ENCODE peak calls at places on chromosomes 4 and X, in ten cellular contexts. N is activated CD4-positive, alpha-beta T cell treated with anti-CD3 and anti-CD28 coated beads for 1 hour; X is activated CD8-positive, alpha-beta memory T cell treated with anti-CD3 and anti-CD28 coated beads for 24 hours; I is stimulated activated CD8-positive, alpha-beta memory T cell treated with anti-CD3 and anti-CD28 coated beads, Interleukin-15, amount 100 ng/mL, for 4 hours; Y is heart right ventricle; O is NCI-H2081; F is GM23338; A is NCI-H2029; G is germinal center; B is breast epithelium. T is an unnamed sample.

GRCh38 chrX:48045410-48046311 is 25.8 kb downstream of the ZNF630 start:
- DNase-seq in N (no peak), O (no peak), I (no peak), F (no peak), G (no peak), X (no peak), B (no peak), A (no peak), Y (peak), T (peak)

GRCh38 chrX:55007633-55008032 is 7.5 kb downstream of the APEX2 start:
- DNase-seq in N (no peak), G (no peak), X (no peak), Y (no peak), B (no peak), A (no peak), I (no peak), F (no peak), O (no peak), T (peak)

GRCh38 chrX:68714856-68715255 is 67.4 kb downstream of the STARD8 start:
- DNase-seq in G (no peak), I (no peak), N (no peak), X (no peak), F (no peak), Y (no peak), A (no peak), O (no peak), B (no peak), T (peak)

GRCh38 chrX:17046478-17047097 is 100.1 kb downstream of the REPS2 start:
- DNase-seq in F (peak), A (peak), I (no peak), G (peak), X (peak), O (peak), B (no peak), N (peak), Y (no peak), T (peak)

GRCh38 chrX:41621236-41621651 is 67.5 kb upstream of the GPR34 start:
- DNase-seq in N (no peak), A (no peak), I (no peak), X (no peak), F (peak), O (no peak), G (no peak), B (no peak), Y (no peak), T (no peak)

GRCh38 chrX:119734897-119735339 is 23.5 kb upstream of the SOWAHD start:
- DNase-seq in X (no peak), B (no peak), A (peak), I (no peak), O (peak), G (no peak), N (no peak), F (no peak), Y (peak), T (no peak)

GRCh38 chrX:69036674-69037573 is 128.3 kb downstream of the PJA1 start:
- DNase-seq in Y (no peak), B (no peak), N (no peak), X (peak), I (no peak), A (no peak), G (no peak), F (peak), O (no peak), T (no peak)

GRCh38 chrX:122244080-122244479 is 940.0 kb upstream of the GRIA3 start:
- DNase-seq in G (no peak), N (no peak), O (no peak), F (no peak), A (no peak), X (no peak), B (no peak), I (no peak), Y (no peak), T (no peak)

GRCh38 chrX:107226766-107227165 is 20.4 kb downstream of the DNAAF6 start:
- DNase-seq in A (no peak), X (no peak), F (no peak), B (no peak), I (no peak), Y (no peak), G (no peak), O (no peak), N (no peak), T (no peak)

GRCh38 chrX:49257846-49258748 is 6.4 kb downstream of the FOXP3 start:
- DNase-seq in Y (no peak), O (no peak), F (no peak), G (no peak), A (no peak), B (no peak), X (no peak), I (no peak), N (no peak), T (no peak)

GRCh38 chr4:54054501-54054900 is 9.9 kb downstream of the CHIC2 start:
- DNase-seq in B (no peak), A (no peak), F (no peak), Y (no peak), X (no peak), N (no peak), G (no peak), O (no peak), I (no peak), T (no peak)

GRCh38 chr4:190020790-190021717 is 6.0 kb downstream of the FRG2 start:
- DNase-seq in G (peak), O (no peak), A (no peak), X (peak), I (no peak), B (peak), F (peak), N (no peak), Y (no peak), T (peak)

GRCh38 chr4:113968473-113968872 is 11.0 kb downstream of the ARSJ start:
- DNase-seq in G (no peak), O (no peak), Y (no peak), B (no peak), I (no peak), F (no peak), N (no peak), X (no peak), A (no peak), T (no peak)

GRCh38 chrX:153440556-153441135 is 5.2 kb downstream of the TREX2 start:
- DNase-seq in B (no peak), O (no peak), I (no peak), X (no peak), F (no peak), G (no peak), A (no peak), Y (no peak), N (no peak), T (no peak)

GRCh38 chrX:3516051-3516541 is 169.6 kb upstream of the MXRA5 start:
- DNase-seq in X (no peak), O (no peak), A (no peak), B (no peak), F (no peak), Y (no peak), N (no peak), I (no peak), G (no peak), T (no peak)

GRCh38 chr4:1340861-1341260 is 6.1 kb upstream of the UVSSA start:
- DNase-seq in G (no peak), X (no peak), A (no peak), O (no peak), Y (no peak), F (no peak), B (no peak), N (no peak), I (no peak), T (no peak)

GRCh38 chr4:40325406-40326019 is 9.6 kb upstream of the CHRNA9 start:
- DNase-seq in X (no peak), G (peak), Y (no peak), F (peak), O (peak), N (peak), I (peak), A (peak), B (peak), T (peak)

GRCh38 chr4:158805628-158806471 is 37.0 kb downstream of the FNIP2 start:
- DNase-seq in Y (no peak), A (no peak), O (no peak), B (peak), X (no peak), I (no peak), F (no peak), N (no peak), G (no peak), T (no peak)

GRCh38 chr4:53605783-53606182 is 14.5 kb upstream of the LNX1 start:
- DNase-seq in A (no peak), G (no peak), Y (no peak), N (no peak), B (no peak), X (no peak), O (no peak), I (no peak), F (no peak), T (no peak)

GRCh38 chr4:40739347-40739746 is 10.4 kb upstream of the NSUN7 start:
- DNase-seq in F (no peak), X (no peak), N (no peak), B (no peak), O (no peak), Y (no peak), A (no peak), G (no peak), I (no peak), T (no peak)

GRCh38 chr4:56752985-56753384 is 68.5 kb downstream of the SPINK2 start:
- DNase-seq in F (no peak), X (no peak), A (peak), Y (no peak), N (no peak), O (no peak), B (peak), I (no peak), G (no peak), T (no peak)

GRCh38 chr4:20317424-20317985 is 65.8 kb downstream of the SLIT2 start:
- DNase-seq in G (no peak), F (no peak), X (no peak), N (no peak), Y (no peak), A (no peak), B (no peak), I (no peak), O (no peak), T (no peak)

GRCh38 chr4:100742045-100742444 is 224.2 kb upstream of the EMCN start:
- DNase-seq in A (no peak), F (peak), I (no peak), G (no peak), B (no peak), X (no peak), N (no peak), O (no peak), Y (no peak), T (no peak)

T was measured in ovary.